ENCODE peak calls at places on chromosome 11, in seven cellular contexts. One of them, this sample, is unnamed.
A peak's percentile ranks its signal among the peaks of the same experiment; 100 is the strongest.

GRCh38 chr11:79253280-79253679 is 187.6 kb downstream of the TENM4 start:
- DNase-seq in nephron progenitor cell: no peak
- DNase-seq in right atrium auricular region: no peak
- DNase-seq in CD4-positive, alpha-beta memory T cell: no peak
- DNase-seq in GM12878: no peak
- DNase-seq in heart left ventricle: no peak
- DNase-seq in Calu3: no peak
- DNase-seq in this sample: no peak

GRCh38 chr11:7906481-7906880 is 24.6 kb downstream of the OR10A6 start:
- DNase-seq in nephron progenitor cell: no peak
- DNase-seq in right atrium auricular region: no peak
- DNase-seq in CD4-positive, alpha-beta memory T cell: no peak
- DNase-seq in GM12878: no peak
- DNase-seq in heart left ventricle: no peak
- DNase-seq in Calu3: no peak
- DNase-seq in this sample: no peak

GRCh38 chr11:34192481-34193401 is 87.3 kb downstream of the NAT10 start:
- DNase-seq in nephron progenitor cell: no peak
- DNase-seq in right atrium auricular region: peak; percentile 83
- DNase-seq in CD4-positive, alpha-beta memory T cell: no peak
- DNase-seq in GM12878: no peak
- DNase-seq in heart left ventricle: peak; percentile 43
- DNase-seq in Calu3: peak; percentile 60
- DNase-seq in this sample: peak; percentile 69

GRCh38 chr11:74444173-74444832 is 23.0 kb downstream of the KCNE3 start:
- DNase-seq in nephron progenitor cell: no peak
- DNase-seq in right atrium auricular region: no peak
- DNase-seq in CD4-positive, alpha-beta memory T cell: no peak
- DNase-seq in GM12878: no peak
- DNase-seq in heart left ventricle: no peak
- DNase-seq in Calu3: no peak
- DNase-seq in this sample: peak; percentile 71

GRCh38 chr11:120228794-120229384 is 11.1 kb upstream of the POU2F3 start:
- DNase-seq in nephron progenitor cell: no peak
- DNase-seq in right atrium auricular region: no peak
- DNase-seq in CD4-positive, alpha-beta memory T cell: no peak
- DNase-seq in GM12878: no peak
- DNase-seq in heart left ventricle: no peak
- DNase-seq in Calu3: no peak
- DNase-seq in this sample: no peak

GRCh38 chr11:73291196-73291595 is 16.9 kb upstream of the ARHGEF17 start:
- DNase-seq in nephron progenitor cell: no peak
- DNase-seq in right atrium auricular region: no peak
- DNase-seq in CD4-positive, alpha-beta memory T cell: no peak
- DNase-seq in GM12878: no peak
- DNase-seq in heart left ventricle: no peak
- DNase-seq in Calu3: no peak
- DNase-seq in this sample: no peak

GRCh38 chr11:117384045-117384444 is 56.4 kb downstream of the CEP164 start:
- DNase-seq in nephron progenitor cell: no peak
- DNase-seq in right atrium auricular region: no peak
- DNase-seq in CD4-positive, alpha-beta memory T cell: no peak
- DNase-seq in GM12878: no peak
- DNase-seq in heart left ventricle: no peak
- DNase-seq in Calu3: no peak
- DNase-seq in this sample: no peak

GRCh38 chr11:11267312-11267711 is 85.7 kb downstream of the CSNK2A3 start:
- DNase-seq in nephron progenitor cell: no peak
- DNase-seq in right atrium auricular region: no peak
- DNase-seq in CD4-positive, alpha-beta memory T cell: no peak
- DNase-seq in GM12878: no peak
- DNase-seq in heart left ventricle: no peak
- DNase-seq in Calu3: no peak
- DNase-seq in this sample: no peak

GRCh38 chr11:120121914-120122473 is 15.9 kb downstream of the TRIM29 start:
- DNase-seq in nephron progenitor cell: no peak
- DNase-seq in right atrium auricular region: no peak
- DNase-seq in CD4-positive, alpha-beta memory T cell: no peak
- DNase-seq in GM12878: no peak
- DNase-seq in heart left ventricle: no peak
- DNase-seq in Calu3: peak; percentile 61
- DNase-seq in this sample: no peak

GRCh38 chr11:14384338-14384737 is 25.4 kb upstream of the RRAS2 start:
- DNase-seq in nephron progenitor cell: no peak
- DNase-seq in right atrium auricular region: no peak
- DNase-seq in CD4-positive, alpha-beta memory T cell: no peak
- DNase-seq in GM12878: no peak
- DNase-seq in heart left ventricle: no peak
- DNase-seq in Calu3: no peak
- DNase-seq in this sample: no peak

GRCh38 chr11:119709638-119710346 is 19.2 kb downstream of the NECTIN1 start:
- DNase-seq in nephron progenitor cell: peak; percentile 67
- DNase-seq in right atrium auricular region: no peak
- DNase-seq in CD4-positive, alpha-beta memory T cell: no peak
- DNase-seq in GM12878: no peak
- DNase-seq in heart left ventricle: peak; percentile 56
- DNase-seq in Calu3: no peak
- DNase-seq in this sample: no peak

GRCh38 chr11:74004694-74005615 is 3.9 kb downstream of the UCP3 start:
- DNase-seq in nephron progenitor cell: no peak
- DNase-seq in right atrium auricular region: no peak
- DNase-seq in CD4-positive, alpha-beta memory T cell: peak; percentile 95
- DNase-seq in GM12878: no peak
- DNase-seq in heart left ventricle: no peak
- DNase-seq in Calu3: no peak
- DNase-seq in this sample: no peak

GRCh38 chr11:6413791-6414231 is 5.1 kb downstream of the APBB1 start:
- DNase-seq in nephron progenitor cell: no peak
- DNase-seq in right atrium auricular region: no peak
- DNase-seq in CD4-positive, alpha-beta memory T cell: peak; percentile 82
- DNase-seq in GM12878: no peak
- DNase-seq in heart left ventricle: no peak
- DNase-seq in Calu3: no peak
- DNase-seq in this sample: no peak

GRCh38 chr11:66465371-66466224 is 1.1 kb upstream of the PELI3 start:
- DNase-seq in nephron progenitor cell: no peak
- DNase-seq in right atrium auricular region: no peak
- DNase-seq in CD4-positive, alpha-beta memory T cell: no peak
- DNase-seq in GM12878: no peak
- DNase-seq in heart left ventricle: no peak
- DNase-seq in Calu3: no peak
- DNase-seq in this sample: no peak

GRCh38 chr11:65165847-65166317 is 4.2 kb upstream of the SPDYC start:
- DNase-seq in nephron progenitor cell: no peak
- DNase-seq in right atrium auricular region: no peak
- DNase-seq in CD4-positive, alpha-beta memory T cell: no peak
- DNase-seq in GM12878: no peak
- DNase-seq in heart left ventricle: no peak
- DNase-seq in Calu3: peak; percentile 24
- DNase-seq in this sample: no peak

GRCh38 chr11:16291729-16292128 is 64.6 kb downstream of the SOX6 start:
- DNase-seq in nephron progenitor cell: no peak
- DNase-seq in right atrium auricular region: no peak
- DNase-seq in CD4-positive, alpha-beta memory T cell: no peak
- DNase-seq in GM12878: no peak
- DNase-seq in heart left ventricle: no peak
- DNase-seq in Calu3: no peak
- DNase-seq in this sample: no peak

GRCh38 chr11:33657757-33658156 is 42.9 kb downstream of the C11orf91 start:
- DNase-seq in nephron progenitor cell: no peak
- DNase-seq in right atrium auricular region: no peak
- DNase-seq in CD4-positive, alpha-beta memory T cell: no peak
- DNase-seq in GM12878: no peak
- DNase-seq in heart left ventricle: no peak
- DNase-seq in Calu3: no peak
- DNase-seq in this sample: no peak

GRCh38 chr11:44626645-44627044 is 61.2 kb downstream of the CD82 start:
- DNase-seq in nephron progenitor cell: no peak
- DNase-seq in right atrium auricular region: peak; percentile 54
- DNase-seq in CD4-positive, alpha-beta memory T cell: no peak
- DNase-seq in GM12878: no peak
- DNase-seq in heart left ventricle: no peak
- DNase-seq in Calu3: no peak
- DNase-seq in this sample: no peak

GRCh38 chr11:64120951-64121569 is 44.9 kb downstream of the MACROD1 start:
- DNase-seq in nephron progenitor cell: no peak
- DNase-seq in right atrium auricular region: no peak
- DNase-seq in CD4-positive, alpha-beta memory T cell: no peak
- DNase-seq in GM12878: no peak
- DNase-seq in heart left ventricle: peak; percentile 24
- DNase-seq in Calu3: no peak
- DNase-seq in this sample: peak; percentile 76

GRCh38 chr11:125201525-125202121 is 37.1 kb downstream of the PKNOX2 start:
- DNase-seq in nephron progenitor cell: no peak
- DNase-seq in right atrium auricular region: no peak
- DNase-seq in CD4-positive, alpha-beta memory T cell: no peak
- DNase-seq in GM12878: no peak
- DNase-seq in heart left ventricle: no peak
- DNase-seq in Calu3: peak; percentile 20
- DNase-seq in this sample: peak; percentile 29

GRCh38 chr11:2885017-2885675 is 429 bp downstream of the CDKN1C start:
- DNase-seq in nephron progenitor cell: peak; percentile 64
- DNase-seq in right atrium auricular region: no peak
- DNase-seq in CD4-positive, alpha-beta memory T cell: no peak
- DNase-seq in GM12878: no peak
- DNase-seq in heart left ventricle: peak; percentile 70
- DNase-seq in Calu3: peak; percentile 78
- DNase-seq in this sample: peak; percentile 63

GRCh38 chr11:113407163-113407562 is 19.6 kb downstream of the ANKK1 start:
- DNase-seq in nephron progenitor cell: no peak
- DNase-seq in right atrium auricular region: no peak
- DNase-seq in CD4-positive, alpha-beta memory T cell: no peak
- DNase-seq in GM12878: no peak
- DNase-seq in heart left ventricle: no peak
- DNase-seq in Calu3: no peak
- DNase-seq in this sample: no peak

GRCh38 chr11:69088676-69089146 is 40.0 kb downstream of the TPCN2 start:
- DNase-seq in nephron progenitor cell: peak; percentile 77
- DNase-seq in right atrium auricular region: peak; percentile 85
- DNase-seq in CD4-positive, alpha-beta memory T cell: no peak
- DNase-seq in GM12878: peak; percentile 28
- DNase-seq in heart left ventricle: peak; percentile 65
- DNase-seq in Calu3: peak; percentile 83
- DNase-seq in this sample: peak; percentile 63

GRCh38 chr11:23729088-23729487 is 767.8 kb upstream of the LUZP2 start:
- DNase-seq in nephron progenitor cell: no peak
- DNase-seq in right atrium auricular region: no peak
- DNase-seq in CD4-positive, alpha-beta memory T cell: no peak
- DNase-seq in GM12878: no peak
- DNase-seq in heart left ventricle: no peak
- DNase-seq in Calu3: no peak
- DNase-seq in this sample: no peak

GRCh38 chr11:31240340-31240904 is 129.1 kb downstream of the DCDC1 start:
- DNase-seq in nephron progenitor cell: peak; percentile 40
- DNase-seq in right atrium auricular region: no peak
- DNase-seq in CD4-positive, alpha-beta memory T cell: no peak
- DNase-seq in GM12878: no peak
- DNase-seq in heart left ventricle: no peak
- DNase-seq in Calu3: peak; percentile 37
- DNase-seq in this sample: no peak

GRCh38 chr11:88139865-88140264 is 35.4 kb downstream of the RAB38 start:
- DNase-seq in nephron progenitor cell: no peak
- DNase-seq in right atrium auricular region: no peak
- DNase-seq in CD4-positive, alpha-beta memory T cell: no peak
- DNase-seq in GM12878: no peak
- DNase-seq in heart left ventricle: no peak
- DNase-seq in Calu3: no peak
- DNase-seq in this sample: no peak

GRCh38 chr11:111941963-111942362 is 4.8 kb downstream of the DIXDC1 start:
- DNase-seq in nephron progenitor cell: no peak
- DNase-seq in right atrium auricular region: peak; percentile 57
- DNase-seq in CD4-positive, alpha-beta memory T cell: no peak
- DNase-seq in GM12878: no peak
- DNase-seq in heart left ventricle: peak; percentile 62
- DNase-seq in Calu3: no peak
- DNase-seq in this sample: peak; percentile 55

GRCh38 chr11:70713988-70714665 is 315.8 kb downstream of the CTTN start:
- DNase-seq in nephron progenitor cell: no peak
- DNase-seq in right atrium auricular region: no peak
- DNase-seq in CD4-positive, alpha-beta memory T cell: no peak
- DNase-seq in GM12878: no peak
- DNase-seq in heart left ventricle: no peak
- DNase-seq in Calu3: no peak
- DNase-seq in this sample: no peak

GRCh38 chr11:131668867-131669780 is 298.7 kb downstream of the NTM start:
- DNase-seq in nephron progenitor cell: peak; percentile 79
- DNase-seq in right atrium auricular region: no peak
- DNase-seq in CD4-positive, alpha-beta memory T cell: no peak
- DNase-seq in GM12878: no peak
- DNase-seq in heart left ventricle: no peak
- DNase-seq in Calu3: peak; percentile 48
- DNase-seq in this sample: no peak

GRCh38 chr11:111155021-111155420 is 90.5 kb upstream of the POU2AF2 start:
- DNase-seq in nephron progenitor cell: no peak
- DNase-seq in right atrium auricular region: no peak
- DNase-seq in CD4-positive, alpha-beta memory T cell: no peak
- DNase-seq in GM12878: no peak
- DNase-seq in heart left ventricle: no peak
- DNase-seq in Calu3: no peak
- DNase-seq in this sample: no peak

GRCh38 chr11:62108017-62108750 is 15.6 kb upstream of the INCENP start:
- DNase-seq in nephron progenitor cell: peak; percentile 46
- DNase-seq in right atrium auricular region: no peak
- DNase-seq in CD4-positive, alpha-beta memory T cell: peak; percentile 55
- DNase-seq in GM12878: peak; percentile 11
- DNase-seq in heart left ventricle: peak; percentile 59
- DNase-seq in Calu3: peak; percentile 48
- DNase-seq in this sample: no peak

GRCh38 chr11:111387318-111387863 is 8.3 kb upstream of the POU2AF1 start:
- DNase-seq in nephron progenitor cell: no peak
- DNase-seq in right atrium auricular region: no peak
- DNase-seq in CD4-positive, alpha-beta memory T cell: no peak
- DNase-seq in GM12878: no peak
- DNase-seq in heart left ventricle: no peak
- DNase-seq in Calu3: no peak
- DNase-seq in this sample: peak; percentile 56

GRCh38 chr11:492416-493226 is 14.4 kb downstream of the RNH1 start:
- DNase-seq in nephron progenitor cell: no peak
- DNase-seq in right atrium auricular region: no peak
- DNase-seq in CD4-positive, alpha-beta memory T cell: peak; percentile 14
- DNase-seq in GM12878: no peak
- DNase-seq in heart left ventricle: no peak
- DNase-seq in Calu3: no peak
- DNase-seq in this sample: peak; percentile 49

GRCh38 chr11:16945671-16946469 is 68.3 kb downstream of the PLEKHA7 start:
- DNase-seq in nephron progenitor cell: peak; percentile 55
- DNase-seq in right atrium auricular region: peak; percentile 26
- DNase-seq in CD4-positive, alpha-beta memory T cell: no peak
- DNase-seq in GM12878: peak; percentile 61
- DNase-seq in heart left ventricle: peak; percentile 45
- DNase-seq in Calu3: peak; percentile 82
- DNase-seq in this sample: no peak

GRCh38 chr11:115267871-115268270 is 236.3 kb downstream of the CADM1 start:
- DNase-seq in nephron progenitor cell: no peak
- DNase-seq in right atrium auricular region: no peak
- DNase-seq in CD4-positive, alpha-beta memory T cell: no peak
- DNase-seq in GM12878: no peak
- DNase-seq in heart left ventricle: no peak
- DNase-seq in Calu3: no peak
- DNase-seq in this sample: no peak

This sample was measured in psoas muscle.